ENCODE peak calls at places on chromosome 2, in five cellular contexts. One of them, this sample, is unnamed.

GRCh38 chr2:64711260-64711659 is 57.5 kb upstream of the SERTAD2 start:
- DNase-seq in psoas muscle: no peak
- DNase-seq in SK-N-SH: no peak
- DNase-seq in uterus: no peak
- DNase-seq in astrocyte: no peak
- DNase-seq in this sample: no peak

GRCh38 chr2:10579441-10580169 is 110.2 kb downstream of the NOL10 start:
- DNase-seq in psoas muscle: no peak
- DNase-seq in SK-N-SH: no peak
- DNase-seq in uterus: no peak
- DNase-seq in astrocyte: no peak
- DNase-seq in this sample: peak; percentile 67

GRCh38 chr2:3194828-3195227 is 182.8 kb downstream of the EIPR1 start:
- DNase-seq in psoas muscle: no peak
- DNase-seq in SK-N-SH: peak; percentile 14
- DNase-seq in uterus: no peak
- DNase-seq in astrocyte: no peak
- DNase-seq in this sample: no peak

GRCh38 chr2:112881217-112882000 is 29.6 kb upstream of the IL37 start:
- DNase-seq in psoas muscle: no peak
- DNase-seq in SK-N-SH: no peak
- DNase-seq in uterus: no peak
- DNase-seq in astrocyte: peak; percentile 94
- DNase-seq in this sample: peak; percentile 97

GRCh38 chr2:218027426-218028188 is 24.8 kb upstream of the TNS1 start:
- DNase-seq in psoas muscle: no peak
- DNase-seq in SK-N-SH: no peak
- DNase-seq in uterus: peak; percentile 8
- DNase-seq in astrocyte: no peak
- DNase-seq in this sample: no peak

GRCh38 chr2:144479659-144480058 is 40.3 kb downstream of the ZEB2 start:
- DNase-seq in psoas muscle: no peak
- DNase-seq in SK-N-SH: no peak
- DNase-seq in uterus: no peak
- DNase-seq in astrocyte: no peak
- DNase-seq in this sample: no peak

GRCh38 chr2:67845557-67846114 is 217.2 kb downstream of the C1D start:
- DNase-seq in psoas muscle: no peak
- DNase-seq in SK-N-SH: no peak
- DNase-seq in uterus: peak; percentile 16
- DNase-seq in astrocyte: no peak
- DNase-seq in this sample: no peak

GRCh38 chr2:32697156-32697555 is 69.3 kb downstream of the TTC27 start:
- DNase-seq in psoas muscle: no peak
- DNase-seq in SK-N-SH: no peak
- DNase-seq in uterus: no peak
- DNase-seq in astrocyte: peak; percentile 93
- DNase-seq in this sample: peak; percentile 41

GRCh38 chr2:16136461-16137035 is 196.2 kb downstream of the MYCN start:
- DNase-seq in psoas muscle: no peak
- DNase-seq in SK-N-SH: no peak
- DNase-seq in uterus: no peak
- DNase-seq in astrocyte: no peak
- DNase-seq in this sample: no peak

GRCh38 chr2:16134436-16135165 is 194.3 kb downstream of the MYCN start:
- DNase-seq in psoas muscle: no peak
- DNase-seq in SK-N-SH: no peak
- DNase-seq in uterus: no peak
- DNase-seq in astrocyte: no peak
- DNase-seq in this sample: no peak

GRCh38 chr2:16137080-16137755 is 196.9 kb downstream of the MYCN start:
- DNase-seq in psoas muscle: no peak
- DNase-seq in SK-N-SH: no peak
- DNase-seq in uterus: no peak
- DNase-seq in astrocyte: no peak
- DNase-seq in this sample: no peak

GRCh38 chr2:16135913-16136310 is 195.6 kb downstream of the MYCN start:
- DNase-seq in psoas muscle: no peak
- DNase-seq in SK-N-SH: no peak
- DNase-seq in uterus: no peak
- DNase-seq in astrocyte: no peak
- DNase-seq in this sample: no peak

DNA sequence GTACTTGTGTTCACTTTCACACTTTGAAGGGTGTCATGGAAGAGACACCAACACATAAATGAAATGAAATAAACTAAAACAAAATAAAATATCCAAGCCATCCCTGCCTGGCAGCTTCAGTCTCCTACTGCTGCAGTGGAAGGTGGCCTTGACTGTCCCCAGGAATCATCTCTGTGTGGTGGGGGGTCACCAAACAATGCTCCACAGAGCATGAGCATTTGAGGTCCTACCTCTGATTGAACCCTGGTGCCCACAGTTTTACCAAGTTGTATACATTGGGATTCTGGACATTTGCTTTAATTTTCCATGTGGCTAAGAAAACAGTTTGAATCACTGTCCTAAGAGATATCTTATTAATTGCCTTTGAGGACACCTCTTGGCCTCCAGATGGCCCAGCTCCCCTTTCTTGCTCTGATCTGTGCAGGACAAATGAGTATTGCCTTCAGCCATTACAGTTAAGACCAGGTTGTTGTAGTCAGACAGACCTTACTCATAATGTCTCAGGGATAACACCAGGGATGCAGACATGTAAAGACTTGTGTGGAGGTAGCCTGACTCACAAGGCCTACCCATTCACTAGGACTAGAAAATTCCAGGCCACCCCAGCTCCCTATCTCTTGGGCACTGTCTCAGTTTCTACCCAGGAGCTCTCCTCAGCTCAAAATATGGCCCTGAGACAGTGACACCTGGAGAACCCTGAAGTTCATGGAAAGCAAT is 195.0 kb downstream of the MYCN start:
- DNase-seq in psoas muscle: no peak
- DNase-seq in SK-N-SH: no peak
- DNase-seq in uterus: no peak
- DNase-seq in astrocyte: no peak
- DNase-seq in this sample: peak; percentile 93
- TF ChIP-seq CTCF in psoas muscle: no peak
- TF ChIP-seq CTCF in SK-N-SH: no peak
- TF ChIP-seq CTCF in uterus: no peak
- TF ChIP-seq CTCF in astrocyte: no peak
- TF ChIP-seq CTCF in this sample: peak; percentile 35

DNA sequence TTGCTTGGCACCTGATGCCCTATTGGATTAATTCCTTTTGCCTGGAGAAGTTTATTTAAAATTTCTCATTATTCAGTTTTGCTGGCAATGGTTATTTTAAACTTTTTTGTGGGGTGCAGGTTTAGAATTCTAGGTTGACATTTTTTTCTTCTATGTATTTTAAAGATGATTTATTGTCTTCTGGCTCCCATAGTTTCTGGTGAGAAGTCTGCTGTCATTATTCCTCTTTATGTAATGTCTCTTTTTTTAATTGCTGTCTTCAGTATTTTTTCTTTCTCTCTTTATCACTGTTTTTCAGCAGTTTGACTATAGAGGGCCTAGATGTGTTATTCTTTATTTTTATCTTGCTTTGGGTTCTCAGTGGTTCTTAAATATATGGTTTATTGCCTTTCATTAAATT is 182.2 kb upstream of the STON1 start:
- DNase-seq in psoas muscle: no peak
- DNase-seq in SK-N-SH: peak; percentile 16
- DNase-seq in uterus: no peak
- DNase-seq in astrocyte: peak; percentile 23
- DNase-seq in this sample: peak; percentile 19
- H3K9me3 ChIP-seq in psoas muscle: peaks cover 7% of the 10 kb centered on the region
- H3K9me3 ChIP-seq in SK-N-SH: peaks cover 13% of the 10 kb centered on the region
- H3K9me3 ChIP-seq in uterus: no peaks in the 10 kb centered on the region
- H3K9me3 ChIP-seq in astrocyte: peaks cover 5% of the 10 kb centered on the region
- H3K9me3 ChIP-seq in this sample: peaks cover 13% of the 10 kb centered on the region

DNA sequence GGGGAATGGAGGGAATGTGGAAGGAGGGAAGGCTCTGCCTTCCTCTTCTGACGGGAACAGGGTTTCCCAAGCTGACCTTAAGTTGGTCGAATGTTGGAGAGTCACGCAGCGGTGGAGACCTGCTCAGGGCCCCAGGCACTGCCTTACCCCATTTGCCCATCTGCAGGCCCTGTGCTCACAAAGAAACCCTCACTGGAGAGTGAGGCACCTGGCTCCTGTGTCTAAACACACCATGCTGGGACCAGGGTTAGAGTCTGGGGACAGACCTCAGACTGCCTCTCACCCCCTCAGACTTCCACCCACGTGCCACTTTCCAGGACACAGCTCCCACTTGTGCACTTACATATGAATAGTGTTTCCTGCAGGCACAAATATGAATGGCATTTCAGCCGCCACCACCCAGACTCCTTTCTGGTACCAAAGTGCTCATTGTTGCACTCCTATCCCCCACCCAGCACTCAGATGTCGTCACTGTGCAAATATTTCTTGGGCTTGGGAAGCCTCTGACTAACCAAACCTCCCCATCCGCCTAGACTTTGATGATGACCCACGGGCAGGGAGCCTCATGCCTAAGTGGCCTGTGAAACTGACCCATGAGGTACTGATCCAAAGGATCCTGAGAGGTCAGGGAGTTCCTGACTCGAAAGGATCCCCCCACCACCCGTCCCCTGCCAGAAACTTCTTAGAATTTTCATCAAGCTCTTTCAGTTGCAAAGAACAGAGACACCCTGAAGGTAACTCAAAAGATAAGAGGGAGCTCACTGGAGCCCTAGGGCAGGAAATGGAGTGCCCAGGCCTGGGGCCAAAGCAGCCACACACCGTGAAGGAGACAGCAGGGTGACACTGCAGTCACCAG is 78.3 kb downstream of the STPG4 start:
- DNase-seq in psoas muscle: peak; percentile 59
- DNase-seq in SK-N-SH: peak; percentile 62
- DNase-seq in uterus: peak; percentile 79
- DNase-seq in astrocyte: peak; percentile 98
- DNase-seq in this sample: peak; percentile 86
- H3K4me1 ChIP-seq in psoas muscle: peaks cover 17% of the 10 kb centered on the region
- H3K4me1 ChIP-seq in SK-N-SH: peaks cover 85% of the 10 kb centered on the region
- H3K4me1 ChIP-seq in uterus: peaks cover 17% of the 10 kb centered on the region
- H3K4me1 ChIP-seq in astrocyte: peaks cover 51% of the 10 kb centered on the region
- H3K4me1 ChIP-seq in this sample: peaks cover 29% of the 10 kb centered on the region

GRCh38 chr2:85083092-85083491 is 50.1 kb upstream of the TCF7L1 start:
- DNase-seq in psoas muscle: no peak
- DNase-seq in SK-N-SH: no peak
- DNase-seq in uterus: no peak
- DNase-seq in astrocyte: no peak
- DNase-seq in this sample: no peak
- TF ChIP-seq CTCF in psoas muscle: no peak
- TF ChIP-seq CTCF in SK-N-SH: no peak
- TF ChIP-seq CTCF in uterus: no peak
- TF ChIP-seq CTCF in astrocyte: no peak
- TF ChIP-seq CTCF in this sample: no peak

GRCh38 chr2:191158751-191159150 is 8.0 kb upstream of the STAT4 start:
- DNase-seq in psoas muscle: no peak
- DNase-seq in SK-N-SH: no peak
- DNase-seq in uterus: no peak
- DNase-seq in astrocyte: no peak
- DNase-seq in this sample: no peak

GRCh38 chr2:191151315-191151698 is 513 bp upstream of the STAT4 start:
- DNase-seq in psoas muscle: no peak
- DNase-seq in SK-N-SH: no peak
- DNase-seq in uterus: no peak
- DNase-seq in astrocyte: no peak
- DNase-seq in this sample: no peak

GRCh38 chr2:191152841-191153240 is 2.0 kb upstream of the STAT4 start:
- DNase-seq in psoas muscle: no peak
- DNase-seq in SK-N-SH: no peak
- DNase-seq in uterus: no peak
- DNase-seq in astrocyte: peak; percentile 90
- DNase-seq in this sample: peak; percentile 23

GRCh38 chr2:191158179-191158578 is 7.4 kb upstream of the STAT4 start:
- DNase-seq in psoas muscle: no peak
- DNase-seq in SK-N-SH: no peak
- DNase-seq in uterus: no peak
- DNase-seq in astrocyte: no peak
- DNase-seq in this sample: no peak

GRCh38 chr2:191155608-191156071 is 4.8 kb upstream of the STAT4 start:
- DNase-seq in psoas muscle: no peak
- DNase-seq in SK-N-SH: peak; percentile 48
- DNase-seq in uterus: no peak
- DNase-seq in astrocyte: no peak
- DNase-seq in this sample: peak; percentile 30
- H3K9me3 ChIP-seq in psoas muscle: no peaks in the 10 kb centered on the region
- H3K9me3 ChIP-seq in SK-N-SH: no peaks in the 10 kb centered on the region
- H3K9me3 ChIP-seq in uterus: no peaks in the 10 kb centered on the region
- H3K9me3 ChIP-seq in astrocyte: no peaks in the 10 kb centered on the region
- H3K9me3 ChIP-seq in this sample: no peaks in the 10 kb centered on the region

GRCh38 chr2:119429225-119430000 is 2.2 kb upstream of the TMEM37 start:
- DNase-seq in psoas muscle: no peak
- DNase-seq in SK-N-SH: no peak
- DNase-seq in uterus: no peak
- DNase-seq in astrocyte: no peak
- DNase-seq in this sample: no peak

GRCh38 chr2:119431976-119432881 is 575 bp downstream of the TMEM37 start:
- DNase-seq in psoas muscle: no peak
- DNase-seq in SK-N-SH: no peak
- DNase-seq in uterus: no peak
- DNase-seq in astrocyte: peak; percentile 48
- DNase-seq in this sample: no peak

GRCh38 chr2:119432882-119433522 is 1.3 kb downstream of the TMEM37 start:
- DNase-seq in psoas muscle: no peak
- DNase-seq in SK-N-SH: no peak
- DNase-seq in uterus: no peak
- DNase-seq in astrocyte: no peak
- DNase-seq in this sample: no peak

GRCh38 chr2:119430023-119430498 is 1.6 kb upstream of the TMEM37 start:
- DNase-seq in psoas muscle: no peak
- DNase-seq in SK-N-SH: no peak
- DNase-seq in uterus: no peak
- DNase-seq in astrocyte: no peak
- DNase-seq in this sample: no peak

DNA sequence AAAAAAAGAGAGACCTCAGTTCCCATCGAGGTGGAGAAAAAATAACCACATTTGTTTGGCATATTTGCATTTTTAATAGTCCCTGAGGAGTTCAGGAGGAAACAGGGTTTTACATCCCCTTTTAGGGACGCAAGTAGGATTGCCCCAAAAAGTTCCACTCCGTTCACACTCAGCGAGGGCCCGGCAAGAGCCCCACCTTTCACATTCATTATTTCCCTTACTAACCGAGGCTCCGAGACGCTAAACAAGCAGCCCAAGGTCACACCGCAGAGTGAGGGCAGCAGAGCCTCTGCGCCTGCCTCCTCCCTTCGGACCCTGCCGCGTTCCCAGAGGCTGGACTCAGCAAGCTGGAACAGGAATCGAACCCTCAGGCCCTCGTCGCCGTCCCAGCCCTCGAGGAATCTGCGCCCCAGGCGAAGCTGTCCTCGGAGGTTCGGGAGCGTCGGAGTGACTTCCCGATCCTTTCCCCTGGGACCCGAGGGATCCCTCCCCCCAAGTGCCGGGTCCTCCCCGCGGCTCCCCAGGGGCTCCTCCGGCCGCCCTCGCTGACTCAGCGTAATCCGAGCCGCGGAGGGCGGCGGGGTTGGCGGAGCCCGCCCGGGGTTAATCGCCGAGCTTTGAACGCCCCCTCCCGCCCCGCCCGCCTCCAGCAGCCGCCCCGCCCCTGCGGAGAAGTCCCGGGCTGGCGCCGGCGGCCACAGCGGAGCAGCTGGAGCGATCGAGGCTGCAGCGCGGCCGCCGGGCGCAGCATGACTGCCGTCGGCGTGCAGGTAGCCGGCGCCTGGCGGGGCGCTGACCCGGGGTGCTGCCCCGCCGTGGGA is at the start of gene TMEM37:
- DNase-seq in psoas muscle: peak; percentile 72
- DNase-seq in SK-N-SH: peak; percentile 85
- DNase-seq in uterus: peak; percentile 54
- DNase-seq in astrocyte: peak; percentile 47
- DNase-seq in this sample: peak; percentile 15
- H3K4me1 ChIP-seq in psoas muscle: peaks cover 5% of the 10 kb centered on the region
- H3K4me1 ChIP-seq in SK-N-SH: peaks cover 4% of the 10 kb centered on the region
- H3K4me1 ChIP-seq in uterus: no peaks in the 10 kb centered on the region
- H3K4me1 ChIP-seq in astrocyte: peaks cover 13% of the 10 kb centered on the region
- H3K4me1 ChIP-seq in this sample: peaks cover 7% of the 10 kb centered on the region